ENCODE peak calls at places on chromosomes 2 and 18, in eight cellular contexts. L is lower lobe of right lung, G is uterus, J is neural progenitor cell, M is SK-N-SH, H is astrocyte, K is HCT116, A is fibroblast of lung. Y is an unnamed sample. For H3K4me1, the result is how much of the 10 kb centered on the place peaks cover.

GRCh38 chr2:143152652-143153051 is 23.4 kb downstream of the ARHGAP15 start:
- DNase-seq in G (no peak), H (no peak), K (no peak), A (no peak), M (no peak), L (no peak), J (no peak), Y (no peak)

GRCh38 chr2:102486941-102487702 is 14.1 kb downstream of the SLC9A4 start:
- DNase-seq in K (no peak), L (no peak), H (no peak), J (no peak), G (no peak), M (no peak), A (peak), Y (no peak)

GRCh38 chr18:36035253-36035652 is 32.1 kb downstream of the RPRD1A start:
- DNase-seq in J (no peak), A (peak), M (peak), L (no peak), G (no peak), H (peak), K (no peak), Y (no peak)

GRCh38 chr18:37684590-37684989 is 119.0 kb upstream of the CELF4 start:
- DNase-seq in L (no peak), J (no peak), H (no peak), G (no peak), K (no peak), A (no peak), M (no peak), Y (no peak)

GRCh38 chr2:46134531-46135229 is 162.5 kb upstream of the EPAS1 start:
- DNase-seq in K (no peak), M (no peak), G (peak), A (peak), H (peak), L (no peak), J (no peak), Y (no peak)

GRCh38 chr2:199223791-199224190 is 233.9 kb downstream of the SATB2 start:
- DNase-seq in L (no peak), A (peak), M (no peak), G (no peak), J (no peak), K (no peak), H (peak), Y (no peak)

GRCh38 chr18:71036783-71037182 is 747.9 kb downstream of the SOCS6 start:
- DNase-seq in A (peak), K (no peak), J (no peak), L (no peak), H (peak), M (no peak), G (no peak), Y (no peak)

GRCh38 chr2:241131531-241131930 is 17.7 kb downstream of the PASK start:
- DNase-seq in G (no peak), M (no peak), J (no peak), L (no peak), H (no peak), K (no peak), A (no peak), Y (no peak)

GRCh38 chr2:205511221-205511620 is 171.1 kb upstream of the NRP2 start:
- DNase-seq in H (peak), M (no peak), L (no peak), K (no peak), G (no peak), A (peak), J (no peak), Y (no peak)

GRCh38 chr2:104901037-104901851 is 47.3 kb downstream of the POU3F3 start:
- DNase-seq in A (no peak), J (no peak), G (no peak), L (no peak), K (no peak), M (no peak), H (no peak), Y (no peak)

GRCh38 chr2:69366-70344 is 23.4 kb upstream of the FAM110C start:
- DNase-seq in L (no peak), H (no peak), A (no peak), J (no peak), G (no peak), K (no peak), M (no peak), Y (no peak)

GRCh38 chr2:168698959-168699358 is 103.5 kb upstream of the NOSTRIN start:
- DNase-seq in A (no peak), J (no peak), M (no peak), K (no peak), G (no peak), L (no peak), H (no peak), Y (no peak)

GRCh38 chr2:108852375-108852774 is 65.8 kb downstream of the CCDC138 start:
- DNase-seq in J (no peak), G (no peak), A (no peak), K (no peak), H (no peak), M (no peak), L (no peak), Y (no peak)

DNA sequence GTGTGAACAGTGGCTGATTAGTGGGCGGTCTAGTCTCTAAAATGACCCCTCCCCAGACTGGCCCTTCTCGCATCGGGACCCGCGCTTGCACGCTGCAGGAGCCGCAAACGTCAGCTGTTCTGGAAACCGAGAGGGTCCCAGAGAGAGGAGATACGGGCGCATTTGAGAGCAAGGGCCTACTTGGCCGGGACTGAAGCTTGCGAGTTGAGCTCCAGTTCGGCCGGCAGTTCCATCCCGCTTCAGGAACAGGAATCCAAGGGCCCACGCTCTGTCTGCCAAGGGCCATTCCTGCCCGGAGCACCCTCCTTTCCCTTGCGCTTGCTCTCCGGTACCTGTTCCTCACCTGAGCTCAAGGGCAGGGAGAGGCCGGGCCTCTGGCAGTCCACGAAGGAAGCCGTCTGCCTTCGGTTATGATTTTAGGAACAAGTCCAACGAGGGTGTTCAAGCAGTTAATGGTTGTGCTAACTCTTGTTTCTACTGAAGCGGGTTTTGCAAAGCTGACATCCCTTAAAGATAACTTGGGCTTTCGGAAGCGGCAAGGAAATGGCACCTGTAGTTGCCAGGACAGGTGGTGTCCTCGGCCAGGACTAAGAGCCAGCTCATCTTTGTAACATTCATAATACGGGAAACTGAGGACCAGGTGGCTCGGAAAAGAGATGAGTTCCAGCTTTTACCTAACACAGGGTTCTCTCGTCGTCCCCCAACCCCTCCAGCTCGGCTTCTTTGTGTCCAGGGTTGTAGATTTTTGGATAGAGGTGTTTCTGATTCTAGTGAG is 3.9 kb upstream of the DLX1 start:
- DNase-seq in K (no peak), M (peak), J (peak), L (no peak), H (no peak), G (no peak), A (no peak), Y (no peak)
- H3K4me1 ChIP-seq in K (under half), M (under half), J (under half), L (under half), H (under half), G (under half), A (under half), Y (under half)

DNA sequence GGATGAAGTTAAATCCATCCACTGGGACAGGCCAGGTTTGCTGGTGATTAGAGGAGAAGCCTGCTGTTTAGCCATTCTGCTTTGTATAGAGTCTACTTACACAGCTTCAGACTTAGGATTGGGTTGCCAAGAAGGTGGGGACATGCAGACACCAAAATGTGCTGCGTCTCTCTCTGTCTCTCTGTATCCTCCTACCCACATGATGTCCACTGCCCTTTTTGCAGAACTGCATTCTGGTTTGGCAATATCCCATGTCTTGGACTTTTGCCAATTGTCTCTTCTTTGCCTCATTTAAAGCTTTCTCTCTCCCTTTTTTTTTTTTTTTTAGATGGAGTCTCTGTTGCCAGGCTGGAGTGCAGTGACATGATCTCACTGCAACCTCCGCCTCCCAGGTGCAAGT is 261.1 kb upstream of the FN1 start:
- DNase-seq in H (no peak), K (no peak), G (no peak), J (no peak), A (no peak), M (no peak), L (no peak), Y (no peak)
- H3K27ac ChIP-seq in H (no peak), K (no peak), G (no peak), J (no peak), A (no peak), M (no peak), L (no peak), Y (no peak)

GRCh38 chr2:127661949-127662510 is 13.3 kb downstream of the LIMS2 start:
- DNase-seq in J (no peak), H (no peak), M (no peak), K (no peak), L (peak), A (no peak), G (peak), Y (peak)
- H3K4me1 ChIP-seq in J (under half), H (under half), M (under half), K (under half), L (half or more), A (under half), G (under half), Y (half or more)

GRCh38 chr2:71474744-71475421 is 21.5 kb downstream of the DYSF start:
- DNase-seq in J (no peak), K (no peak), A (no peak), L (no peak), G (no peak), M (no peak), H (no peak), Y (peak)
- H3K27ac ChIP-seq in J (no peak), K (no peak), A (no peak), L (peak), G (no peak), M (no peak), H (no peak), Y (peak)

GRCh38 chr2:234967874-234968208 is 16.0 kb downstream of the SH3BP4 start:
- DNase-seq in L (no peak), A (no peak), M (no peak), H (no peak), G (no peak), J (no peak), K (no peak), Y (no peak)
- H3K4me1 ChIP-seq in L (under half), A (under half), M (under half), H (half or more), G (under half), J (under half), K (half or more), Y (under half)

GRCh38 chr2:100757621-100758394 is 62.1 kb upstream of the NPAS2 start:
- DNase-seq in A (peak), M (no peak), J (no peak), K (no peak), G (no peak), H (peak), L (no peak), Y (no peak)
- H3K27ac ChIP-seq in A (peak), M (peak), J (no peak), K (no peak), G (peak), H (no peak), L (no peak), Y (no peak)

Y was measured in spleen.